ENCODE peak calls at places on chromosomes 13 and 19, in four cellular contexts. T is thoracic aorta; P is heart left ventricle; H is stimulated activated CD4-positive, alpha-beta T cell treated with anti-CD3 and anti-CD28 coated beads, TNF-alpha, amount 100 ng/mL, for 24 hours. Q is an unnamed sample.

GRCh38 chr13:80314711-80315505 is 26.0 kb downstream of the SPRY2 start:
- DNase-seq in T (no peak), P (no peak), H (no peak), Q (no peak)

GRCh38 chr19:43524922-43525835 is 1.8 kb downstream of the ETHE1 start:
- DNase-seq in T (peak; percentile 31), P (peak; percentile 71), H (peak; percentile 38), Q (no peak)

GRCh38 chr13:21884299-21884878 is 213.5 kb downstream of the FGF9 start:
- DNase-seq in T (no peak), P (no peak), H (no peak), Q (no peak)

GRCh38 chr19:35528218-35529038 is at the start of gene SBSN:
- DNase-seq in T (no peak), P (no peak), H (no peak), Q (no peak)

GRCh38 chr13:114281351-114282142 is at the start of gene UPF3A:
- DNase-seq in T (peak; percentile 66), P (peak; percentile 96), H (peak; percentile 84), Q (peak; percentile 91)

GRCh38 chr13:45219123-45219891 is 18.5 kb upstream of the KCTD4 start:
- DNase-seq in T (no peak), P (no peak), H (no peak), Q (no peak)

GRCh38 chr19:43124360-43124759 is 41.9 kb upstream of the PSG2 start:
- DNase-seq in T (no peak), P (no peak), H (no peak), Q (no peak)

GRCh38 chr19:3692141-3693029 is 7.9 kb downstream of the PIP5K1C start:
- DNase-seq in T (no peak), P (no peak), H (peak; percentile 40), Q (no peak)

GRCh38 chr19:2661615-2662014 is 40.9 kb downstream of the GNG7 start:
- DNase-seq in T (no peak), P (no peak), H (peak; percentile 23), Q (no peak)

GRCh38 chr19:44367024-44367423 is 10.5 kb upstream of the ZNF112 start:
- DNase-seq in T (no peak), P (no peak), H (no peak), Q (no peak)

GRCh38 chr19:7921302-7921954 is 1.3 kb downstream of the SNAPC2 start:
- DNase-seq in T (no peak), P (no peak), H (no peak), Q (no peak)

GRCh38 chr19:7916137-7916907 is 1.7 kb downstream of the TGFBR3L start:
- DNase-seq in T (no peak), P (peak; percentile 63), H (peak; percentile 62), Q (no peak)

GRCh38 chr13:96388598-96388997 is 298.7 kb downstream of the HS6ST3 start:
- DNase-seq in T (no peak), P (no peak), H (no peak), Q (no peak)

GRCh38 chr13:82356667-82357066 is 1525.6 kb downstream of the SLITRK1 start:
- DNase-seq in T (no peak), P (no peak), H (no peak), Q (no peak)

GRCh38 chr19:3517638-3518037 is 11.5 kb downstream of the FZR1 start:
- DNase-seq in T (no peak), P (no peak), H (no peak), Q (no peak)

GRCh38 chr19:11198769-11199469 is 1.6 kb upstream of the KANK2 start:
- DNase-seq in T (no peak), P (no peak), H (no peak), Q (no peak)

GRCh38 chr13:37870895-37871550 is 1.5 kb upstream of the TRPC4 start:
- DNase-seq in T (no peak), P (no peak), H (no peak), Q (no peak)

GRCh38 chr13:52454459-52454824 is 836 bp upstream of the CKAP2 start:
- DNase-seq in T (no peak), P (no peak), H (no peak), Q (no peak)

GRCh38 chr19:403221-404036 is 5.5 kb downstream of the C2CD4C start:
- DNase-seq in T (no peak), P (no peak), H (no peak), Q (no peak)

GRCh38 chr13:110445722-110446569 is 115.6 kb downstream of the RAB20 start:
- DNase-seq in T (no peak), P (no peak), H (no peak), Q (no peak)

GRCh38 chr19:48934837-48935236 is 1.3 kb downstream of the DHDH start:
- DNase-seq in T (no peak), P (no peak), H (no peak), Q (no peak)

GRCh38 chr13:64553411-64554129 is 2676.6 kb downstream of the PCDH9 start:
- DNase-seq in T (no peak), P (no peak), H (no peak), Q (no peak)

GRCh38 chr19:47075179-47075811 is 26.9 kb upstream of the TMEM160 start:
- DNase-seq in T (no peak), P (no peak), H (no peak), Q (no peak)

GRCh38 chr13:25490236-25490635 is 118.5 kb downstream of the ATP8A2 start:
- DNase-seq in T (no peak), P (no peak), H (no peak), Q (no peak)

GRCh38 chr13:113151745-113152707 is 6.4 kb upstream of the PROZ start:
- DNase-seq in T (no peak), P (no peak), H (no peak), Q (no peak)

GRCh38 chr19:18029617-18030338 is 21.8 kb downstream of the ARRDC2 start:
- DNase-seq in T (no peak), P (no peak), H (no peak), Q (no peak)

GRCh38 chr19:34667349-34668076 is 9.4 kb downstream of the SCGB2B2 start:
- DNase-seq in T (no peak), P (no peak), H (no peak), Q (no peak)

GRCh38 chr19:57888107-57888493 is 737 bp downstream of the ZNF814 start:
- DNase-seq in T (no peak), P (no peak), H (no peak), Q (no peak)

GRCh38 chr13:98693756-98694155 is 58.7 kb downstream of the SLC15A1 start:
- DNase-seq in T (no peak), P (no peak), H (no peak), Q (no peak)

GRCh38 chr19:48415869-48416268 is 22.4 kb downstream of the GRIN2D start:
- DNase-seq in T (no peak), P (peak; percentile 72), H (no peak), Q (no peak)

GRCh38 chr19:29635963-29636362 is 29.3 kb upstream of the PLEKHF1 start:
- DNase-seq in T (no peak), P (no peak), H (no peak), Q (no peak)

GRCh38 chr19:18609717-18610051 is 3.0 kb upstream of the TMEM59L start:
- DNase-seq in T (no peak), P (no peak), H (no peak), Q (no peak)

GRCh38 chr19:4988770-4989251 is 19.9 kb downstream of the KDM4B start:
- DNase-seq in T (peak; percentile 80), P (no peak), H (no peak), Q (no peak)

GRCh38 chr19:16038196-16038695 is 38.0 kb upstream of the TPM4 start:
- DNase-seq in T (no peak), P (no peak), H (no peak), Q (no peak)

GRCh38 chr13:30730526-30730925 is 4.8 kb upstream of the ALOX5AP start:
- DNase-seq in T (no peak), P (no peak), H (no peak), Q (no peak)